ENCODE peak calls at places on chromosome 19, in ten cellular contexts. One of them, this sample, is unnamed. For H3K27me3, the result is how much of the 10 kb centered on the place peaks cover.

GRCh38 chr19:33825556-33825955 is 28.9 kb downstream of the KCTD15 start:
- DNase-seq in H1: no peak
- DNase-seq in upper lobe of right lung: no peak
- DNase-seq in CD4-positive, alpha-beta T cell: no peak
- DNase-seq in Peyer's patch: no peak
- DNase-seq in left ventricle myocardium inferior: no peak
- DNase-seq in AG04450: no peak
- DNase-seq in lung: no peak
- DNase-seq in ovary: no peak
- DNase-seq in CD8-positive, alpha-beta memory T cell: no peak
- DNase-seq in this sample: no peak

GRCh38 chr19:39725995-39726394 is 11.8 kb downstream of the CLC start:
- DNase-seq in H1: no peak
- DNase-seq in upper lobe of right lung: no peak
- DNase-seq in CD4-positive, alpha-beta T cell: no peak
- DNase-seq in Peyer's patch: no peak
- DNase-seq in left ventricle myocardium inferior: no peak
- DNase-seq in AG04450: no peak
- DNase-seq in lung: no peak
- DNase-seq in ovary: no peak
- DNase-seq in CD8-positive, alpha-beta memory T cell: no peak
- DNase-seq in this sample: no peak

GRCh38 chr19:35592226-35592625 is 6.3 kb downstream of the PMIS2 start:
- DNase-seq in H1: peak
- DNase-seq in upper lobe of right lung: no peak
- DNase-seq in CD4-positive, alpha-beta T cell: no peak
- DNase-seq in Peyer's patch: no peak
- DNase-seq in left ventricle myocardium inferior: no peak
- DNase-seq in AG04450: peak
- DNase-seq in lung: no peak
- DNase-seq in ovary: no peak
- DNase-seq in CD8-positive, alpha-beta memory T cell: no peak
- DNase-seq in this sample: peak

GRCh38 chr19:28140201-28140600 is 1072.8 kb downstream of the UQCRFS1 start:
- DNase-seq in H1: no peak
- DNase-seq in upper lobe of right lung: no peak
- DNase-seq in CD4-positive, alpha-beta T cell: no peak
- DNase-seq in Peyer's patch: no peak
- DNase-seq in left ventricle myocardium inferior: no peak
- DNase-seq in AG04450: no peak
- DNase-seq in lung: no peak
- DNase-seq in ovary: no peak
- DNase-seq in CD8-positive, alpha-beta memory T cell: no peak
- DNase-seq in this sample: no peak

GRCh38 chr19:17226002-17226933 is at the start of gene OCEL1:
- DNase-seq in H1: peak
- DNase-seq in upper lobe of right lung: peak
- DNase-seq in CD4-positive, alpha-beta T cell: peak
- DNase-seq in Peyer's patch: peak
- DNase-seq in left ventricle myocardium inferior: peak
- DNase-seq in AG04450: peak
- DNase-seq in lung: peak
- DNase-seq in ovary: peak
- DNase-seq in CD8-positive, alpha-beta memory T cell: peak
- DNase-seq in this sample: peak

GRCh38 chr19:13118424-13119193 is 545 bp downstream of the NACC1 start:
- DNase-seq in H1: peak
- DNase-seq in upper lobe of right lung: peak
- DNase-seq in CD4-positive, alpha-beta T cell: no peak
- DNase-seq in Peyer's patch: peak
- DNase-seq in left ventricle myocardium inferior: peak
- DNase-seq in AG04450: no peak
- DNase-seq in lung: peak
- DNase-seq in ovary: peak
- DNase-seq in CD8-positive, alpha-beta memory T cell: no peak
- DNase-seq in this sample: peak

GRCh38 chr19:46692918-46693722 is 23.8 kb downstream of the PRKD2 start:
- DNase-seq in H1: no peak
- DNase-seq in upper lobe of right lung: no peak
- DNase-seq in CD4-positive, alpha-beta T cell: no peak
- DNase-seq in Peyer's patch: no peak
- DNase-seq in left ventricle myocardium inferior: no peak
- DNase-seq in AG04450: no peak
- DNase-seq in lung: no peak
- DNase-seq in ovary: no peak
- DNase-seq in CD8-positive, alpha-beta memory T cell: no peak
- DNase-seq in this sample: no peak

GRCh38 chr19:1621021-1621420 is 15.8 kb upstream of the UQCR11 start:
- DNase-seq in H1: no peak
- DNase-seq in upper lobe of right lung: no peak
- DNase-seq in CD4-positive, alpha-beta T cell: no peak
- DNase-seq in Peyer's patch: no peak
- DNase-seq in left ventricle myocardium inferior: no peak
- DNase-seq in AG04450: no peak
- DNase-seq in lung: no peak
- DNase-seq in ovary: no peak
- DNase-seq in CD8-positive, alpha-beta memory T cell: no peak
- DNase-seq in this sample: no peak

GRCh38 chr19:1061987-1062386 is 5.0 kb upstream of the ARHGAP45 start:
- DNase-seq in H1: no peak
- DNase-seq in upper lobe of right lung: no peak
- DNase-seq in CD4-positive, alpha-beta T cell: no peak
- DNase-seq in Peyer's patch: no peak
- DNase-seq in left ventricle myocardium inferior: no peak
- DNase-seq in AG04450: no peak
- DNase-seq in lung: no peak
- DNase-seq in ovary: peak
- DNase-seq in CD8-positive, alpha-beta memory T cell: no peak
- DNase-seq in this sample: no peak

GRCh38 chr19:15551183-15552004 is 43.1 kb downstream of the CYP4F22 start:
- DNase-seq in H1: no peak
- DNase-seq in upper lobe of right lung: peak
- DNase-seq in CD4-positive, alpha-beta T cell: peak
- DNase-seq in Peyer's patch: peak
- DNase-seq in left ventricle myocardium inferior: no peak
- DNase-seq in AG04450: no peak
- DNase-seq in lung: no peak
- DNase-seq in ovary: peak
- DNase-seq in CD8-positive, alpha-beta memory T cell: peak
- DNase-seq in this sample: peak

GRCh38 chr19:35986664-35987570 is 8.1 kb upstream of the SDHAF1 start:
- DNase-seq in H1: peak
- DNase-seq in upper lobe of right lung: no peak
- DNase-seq in CD4-positive, alpha-beta T cell: no peak
- DNase-seq in Peyer's patch: peak
- DNase-seq in left ventricle myocardium inferior: peak
- DNase-seq in AG04450: no peak
- DNase-seq in lung: peak
- DNase-seq in ovary: no peak
- DNase-seq in CD8-positive, alpha-beta memory T cell: no peak
- DNase-seq in this sample: no peak

GRCh38 chr19:17946965-17947784 is 14.4 kb downstream of the CCDC124 start:
- DNase-seq in H1: peak
- DNase-seq in upper lobe of right lung: no peak
- DNase-seq in CD4-positive, alpha-beta T cell: no peak
- DNase-seq in Peyer's patch: peak
- DNase-seq in left ventricle myocardium inferior: no peak
- DNase-seq in AG04450: no peak
- DNase-seq in lung: no peak
- DNase-seq in ovary: peak
- DNase-seq in CD8-positive, alpha-beta memory T cell: peak
- DNase-seq in this sample: no peak

GRCh38 chr19:41941410-41942202 is 13.4 kb upstream of the ERFL start:
- DNase-seq in H1: no peak
- DNase-seq in upper lobe of right lung: no peak
- DNase-seq in CD4-positive, alpha-beta T cell: no peak
- DNase-seq in Peyer's patch: no peak
- DNase-seq in left ventricle myocardium inferior: no peak
- DNase-seq in AG04450: no peak
- DNase-seq in lung: no peak
- DNase-seq in ovary: no peak
- DNase-seq in CD8-positive, alpha-beta memory T cell: no peak
- DNase-seq in this sample: no peak
- H3K27me3 ChIP-seq in H1: under half
- H3K27me3 ChIP-seq in upper lobe of right lung: under half
- H3K27me3 ChIP-seq in CD4-positive, alpha-beta T cell: under half
- H3K27me3 ChIP-seq in Peyer's patch: under half
- H3K27me3 ChIP-seq in left ventricle myocardium inferior: half or more
- H3K27me3 ChIP-seq in AG04450: under half
- H3K27me3 ChIP-seq in lung: under half
- H3K27me3 ChIP-seq in ovary: under half
- H3K27me3 ChIP-seq in CD8-positive, alpha-beta memory T cell: under half
- H3K27me3 ChIP-seq in this sample: under half

GRCh38 chr19:10043286-10043927 is 30.1 kb downstream of the RDH8 start:
- DNase-seq in H1: no peak
- DNase-seq in upper lobe of right lung: no peak
- DNase-seq in CD4-positive, alpha-beta T cell: no peak
- DNase-seq in Peyer's patch: no peak
- DNase-seq in left ventricle myocardium inferior: no peak
- DNase-seq in AG04450: no peak
- DNase-seq in lung: no peak
- DNase-seq in ovary: no peak
- DNase-seq in CD8-positive, alpha-beta memory T cell: no peak
- DNase-seq in this sample: no peak
- H3K27me3 ChIP-seq in H1: under half
- H3K27me3 ChIP-seq in upper lobe of right lung: under half
- H3K27me3 ChIP-seq in CD4-positive, alpha-beta T cell: under half
- H3K27me3 ChIP-seq in Peyer's patch: under half
- H3K27me3 ChIP-seq in left ventricle myocardium inferior: under half
- H3K27me3 ChIP-seq in AG04450: under half
- H3K27me3 ChIP-seq in lung: under half
- H3K27me3 ChIP-seq in ovary: under half
- H3K27me3 ChIP-seq in CD8-positive, alpha-beta memory T cell: under half
- H3K27me3 ChIP-seq in this sample: under half

GRCh38 chr19:55080121-55080914 is 4.6 kb downstream of the EPS8L1 start:
- DNase-seq in H1: peak
- DNase-seq in upper lobe of right lung: peak
- DNase-seq in CD4-positive, alpha-beta T cell: peak
- DNase-seq in Peyer's patch: peak
- DNase-seq in left ventricle myocardium inferior: peak
- DNase-seq in AG04450: peak
- DNase-seq in lung: peak
- DNase-seq in ovary: peak
- DNase-seq in CD8-positive, alpha-beta memory T cell: peak
- DNase-seq in this sample: no peak
- H3K27me3 ChIP-seq in H1: under half
- H3K27me3 ChIP-seq in upper lobe of right lung: under half
- H3K27me3 ChIP-seq in CD4-positive, alpha-beta T cell: under half
- H3K27me3 ChIP-seq in Peyer's patch: under half
- H3K27me3 ChIP-seq in left ventricle myocardium inferior: half or more
- H3K27me3 ChIP-seq in AG04450: half or more
- H3K27me3 ChIP-seq in lung: under half
- H3K27me3 ChIP-seq in ovary: under half
- H3K27me3 ChIP-seq in CD8-positive, alpha-beta memory T cell: under half
- H3K27me3 ChIP-seq in this sample: under half

GRCh38 chr19:38228491-38229439 is 4.7 kb upstream of the DPF1 start:
- DNase-seq in H1: peak
- DNase-seq in upper lobe of right lung: no peak
- DNase-seq in CD4-positive, alpha-beta T cell: no peak
- DNase-seq in Peyer's patch: no peak
- DNase-seq in left ventricle myocardium inferior: no peak
- DNase-seq in AG04450: no peak
- DNase-seq in lung: no peak
- DNase-seq in ovary: no peak
- DNase-seq in CD8-positive, alpha-beta memory T cell: no peak
- DNase-seq in this sample: no peak

GRCh38 chr19:38224014-38224862 is at the start of gene DPF1:
- DNase-seq in H1: peak
- DNase-seq in upper lobe of right lung: no peak
- DNase-seq in CD4-positive, alpha-beta T cell: no peak
- DNase-seq in Peyer's patch: peak
- DNase-seq in left ventricle myocardium inferior: peak
- DNase-seq in AG04450: no peak
- DNase-seq in lung: no peak
- DNase-seq in ovary: no peak
- DNase-seq in CD8-positive, alpha-beta memory T cell: peak
- DNase-seq in this sample: no peak

GRCh38 chr19:38229585-38230073 is 5.6 kb upstream of the DPF1 start:
- DNase-seq in H1: peak
- DNase-seq in upper lobe of right lung: peak
- DNase-seq in CD4-positive, alpha-beta T cell: peak
- DNase-seq in Peyer's patch: peak
- DNase-seq in left ventricle myocardium inferior: peak
- DNase-seq in AG04450: peak
- DNase-seq in lung: peak
- DNase-seq in ovary: peak
- DNase-seq in CD8-positive, alpha-beta memory T cell: peak
- DNase-seq in this sample: peak

GRCh38 chr19:38228005-38228377 is 4.0 kb upstream of the DPF1 start:
- DNase-seq in H1: peak
- DNase-seq in upper lobe of right lung: no peak
- DNase-seq in CD4-positive, alpha-beta T cell: no peak
- DNase-seq in Peyer's patch: no peak
- DNase-seq in left ventricle myocardium inferior: no peak
- DNase-seq in AG04450: no peak
- DNase-seq in lung: no peak
- DNase-seq in ovary: no peak
- DNase-seq in CD8-positive, alpha-beta memory T cell: no peak
- DNase-seq in this sample: no peak

DNA sequence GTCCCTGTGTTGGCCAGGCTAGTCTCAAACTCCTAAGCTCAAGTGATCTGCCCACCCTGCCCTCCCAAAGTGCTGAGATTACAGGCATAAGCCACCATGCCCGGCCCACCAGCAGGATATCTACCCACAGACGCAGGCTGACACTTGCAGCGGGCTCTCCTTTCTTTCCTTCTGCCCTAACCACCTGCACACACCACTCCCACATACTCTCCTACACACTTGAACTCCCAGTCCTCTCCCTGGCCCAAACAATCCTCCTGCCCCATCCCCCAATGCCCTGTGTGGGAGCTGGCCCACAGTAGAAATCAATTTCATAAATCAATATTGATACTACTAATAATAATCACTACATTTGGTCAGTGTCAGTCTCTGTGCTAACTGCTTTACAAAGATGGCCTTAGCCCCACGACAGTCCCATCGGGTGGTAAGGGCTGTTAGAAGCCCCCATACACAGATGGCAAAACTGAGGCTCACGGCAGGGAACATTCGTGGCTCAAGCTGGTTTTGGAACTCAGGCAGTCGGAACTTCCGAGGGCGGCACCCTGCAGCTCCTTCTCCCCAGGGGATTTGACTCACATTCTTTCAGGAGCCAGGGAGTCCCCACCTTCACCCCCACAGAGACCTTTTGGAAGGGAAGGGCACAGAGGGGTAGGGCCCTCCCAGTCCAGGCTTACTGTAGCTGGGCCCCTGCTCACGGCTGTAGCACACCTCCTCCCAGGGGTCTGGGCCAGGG is 3.4 kb upstream of the DPF1 start:
- DNase-seq in H1: no peak
- DNase-seq in upper lobe of right lung: no peak
- DNase-seq in CD4-positive, alpha-beta T cell: no peak
- DNase-seq in Peyer's patch: no peak
- DNase-seq in left ventricle myocardium inferior: no peak
- DNase-seq in AG04450: no peak
- DNase-seq in lung: no peak
- DNase-seq in ovary: no peak
- DNase-seq in CD8-positive, alpha-beta memory T cell: no peak
- DNase-seq in this sample: no peak
- H3K27me3 ChIP-seq in H1: under half
- H3K27me3 ChIP-seq in upper lobe of right lung: half or more
- H3K27me3 ChIP-seq in CD4-positive, alpha-beta T cell: half or more
- H3K27me3 ChIP-seq in Peyer's patch: under half
- H3K27me3 ChIP-seq in left ventricle myocardium inferior: half or more
- H3K27me3 ChIP-seq in AG04450: under half
- H3K27me3 ChIP-seq in lung: under half
- H3K27me3 ChIP-seq in ovary: under half
- H3K27me3 ChIP-seq in CD8-positive, alpha-beta memory T cell: under half
- H3K27me3 ChIP-seq in this sample: under half

GRCh38 chr19:3024870-3025515 is 4.1 kb downstream of the TLE2 start:
- DNase-seq in H1: peak
- DNase-seq in upper lobe of right lung: no peak
- DNase-seq in CD4-positive, alpha-beta T cell: no peak
- DNase-seq in Peyer's patch: no peak
- DNase-seq in left ventricle myocardium inferior: no peak
- DNase-seq in AG04450: no peak
- DNase-seq in lung: no peak
- DNase-seq in ovary: no peak
- DNase-seq in CD8-positive, alpha-beta memory T cell: no peak
- DNase-seq in this sample: no peak
- H3K27me3 ChIP-seq in H1: under half
- H3K27me3 ChIP-seq in upper lobe of right lung: under half
- H3K27me3 ChIP-seq in CD4-positive, alpha-beta T cell: under half
- H3K27me3 ChIP-seq in Peyer's patch: under half
- H3K27me3 ChIP-seq in left ventricle myocardium inferior: under half
- H3K27me3 ChIP-seq in AG04450: under half
- H3K27me3 ChIP-seq in lung: under half
- H3K27me3 ChIP-seq in ovary: under half
- H3K27me3 ChIP-seq in CD8-positive, alpha-beta memory T cell: under half
- H3K27me3 ChIP-seq in this sample: half or more